ENCODE peak calls at places on chromosomes 5 and 9, in eight cellular contexts. One of them, this sample, is unnamed.

GRCh38 chr5:132072508-132072907 is 1.1 kb upstream of the CSF2 start:
- DNase-seq in HCT116: no peak
- DNase-seq in activated T-helper 1 cell treated with anti-CD3 and anti-CD28 coated beads, Interleukin-12 subunit alpha, Interleukin-12 subunit beta, Interleukin-2, Interleukin-4 antibody, amounts not matched to agents 30 ng/mL and 10 ng/mL and 1 ng/mL, durations not matched to agents 14 hours and 24 hours and 36 hours: no peak
- DNase-seq in suprapubic skin: no peak
- DNase-seq in sigmoid colon: no peak
- DNase-seq in COR-L47: no peak
- DNase-seq in Daoy: no peak
- DNase-seq in HT1080: no peak
- DNase-seq in this sample: no peak

GRCh38 chr5:179801304-179802206 is 5.1 kb downstream of the MGAT4B start:
- DNase-seq in activated T-helper 1 cell treated with anti-CD3 and anti-CD28 coated beads, Interleukin-12 subunit alpha, Interleukin-12 subunit beta, Interleukin-2, Interleukin-4 antibody, amounts not matched to agents 30 ng/mL and 10 ng/mL and 1 ng/mL, durations not matched to agents 14 hours and 24 hours and 36 hours: peak
- DNase-seq in Daoy: no peak
- DNase-seq in sigmoid colon: peak
- DNase-seq in COR-L47: no peak
- DNase-seq in HCT116: no peak
- DNase-seq in suprapubic skin: peak
- DNase-seq in HT1080: no peak
- DNase-seq in this sample: peak

GRCh38 chr5:75043736-75044264 is 8.6 kb downstream of the GCNT4 start:
- DNase-seq in COR-L47: no peak
- DNase-seq in activated T-helper 1 cell treated with anti-CD3 and anti-CD28 coated beads, Interleukin-12 subunit alpha, Interleukin-12 subunit beta, Interleukin-2, Interleukin-4 antibody, amounts not matched to agents 30 ng/mL and 10 ng/mL and 1 ng/mL, durations not matched to agents 14 hours and 24 hours and 36 hours: no peak
- DNase-seq in sigmoid colon: no peak
- DNase-seq in HT1080: no peak
- DNase-seq in suprapubic skin: no peak
- DNase-seq in HCT116: no peak
- DNase-seq in Daoy: no peak
- DNase-seq in this sample: no peak

GRCh38 chr5:67166460-67166871 is 30.1 kb downstream of the CD180 start:
- DNase-seq in activated T-helper 1 cell treated with anti-CD3 and anti-CD28 coated beads, Interleukin-12 subunit alpha, Interleukin-12 subunit beta, Interleukin-2, Interleukin-4 antibody, amounts not matched to agents 30 ng/mL and 10 ng/mL and 1 ng/mL, durations not matched to agents 14 hours and 24 hours and 36 hours: peak
- DNase-seq in HT1080: no peak
- DNase-seq in HCT116: peak
- DNase-seq in Daoy: peak
- DNase-seq in COR-L47: no peak
- DNase-seq in suprapubic skin: peak
- DNase-seq in sigmoid colon: peak
- DNase-seq in this sample: no peak

GRCh38 chr5:132457371-132458225 is 33.0 kb downstream of the IRF1 start:
- DNase-seq in HT1080: no peak
- DNase-seq in sigmoid colon: peak
- DNase-seq in COR-L47: no peak
- DNase-seq in suprapubic skin: peak
- DNase-seq in Daoy: peak
- DNase-seq in HCT116: no peak
- DNase-seq in activated T-helper 1 cell treated with anti-CD3 and anti-CD28 coated beads, Interleukin-12 subunit alpha, Interleukin-12 subunit beta, Interleukin-2, Interleukin-4 antibody, amounts not matched to agents 30 ng/mL and 10 ng/mL and 1 ng/mL, durations not matched to agents 14 hours and 24 hours and 36 hours: no peak
- DNase-seq in this sample: no peak

GRCh38 chr9:89422151-89422918 is 75.6 kb downstream of the SEMA4D start:
- DNase-seq in COR-L47: no peak
- DNase-seq in Daoy: peak
- DNase-seq in suprapubic skin: no peak
- DNase-seq in HCT116: no peak
- DNase-seq in HT1080: peak
- DNase-seq in activated T-helper 1 cell treated with anti-CD3 and anti-CD28 coated beads, Interleukin-12 subunit alpha, Interleukin-12 subunit beta, Interleukin-2, Interleukin-4 antibody, amounts not matched to agents 30 ng/mL and 10 ng/mL and 1 ng/mL, durations not matched to agents 14 hours and 24 hours and 36 hours: peak
- DNase-seq in sigmoid colon: no peak
- DNase-seq in this sample: peak

GRCh38 chr5:153636713-153637112 is 146.2 kb downstream of the GRIA1 start:
- DNase-seq in activated T-helper 1 cell treated with anti-CD3 and anti-CD28 coated beads, Interleukin-12 subunit alpha, Interleukin-12 subunit beta, Interleukin-2, Interleukin-4 antibody, amounts not matched to agents 30 ng/mL and 10 ng/mL and 1 ng/mL, durations not matched to agents 14 hours and 24 hours and 36 hours: no peak
- DNase-seq in HT1080: no peak
- DNase-seq in HCT116: no peak
- DNase-seq in Daoy: no peak
- DNase-seq in sigmoid colon: no peak
- DNase-seq in COR-L47: no peak
- DNase-seq in suprapubic skin: no peak
- DNase-seq in this sample: no peak

GRCh38 chr5:9468070-9468388 is 77.8 kb downstream of the SEMA5A start:
- DNase-seq in Daoy: peak
- DNase-seq in HCT116: no peak
- DNase-seq in suprapubic skin: no peak
- DNase-seq in activated T-helper 1 cell treated with anti-CD3 and anti-CD28 coated beads, Interleukin-12 subunit alpha, Interleukin-12 subunit beta, Interleukin-2, Interleukin-4 antibody, amounts not matched to agents 30 ng/mL and 10 ng/mL and 1 ng/mL, durations not matched to agents 14 hours and 24 hours and 36 hours: no peak
- DNase-seq in COR-L47: no peak
- DNase-seq in sigmoid colon: no peak
- DNase-seq in HT1080: peak
- DNase-seq in this sample: peak

GRCh38 chr9:18799420-18799819 is 233.6 kb downstream of the SAXO1 start:
- DNase-seq in suprapubic skin: no peak
- DNase-seq in HCT116: no peak
- DNase-seq in HT1080: no peak
- DNase-seq in activated T-helper 1 cell treated with anti-CD3 and anti-CD28 coated beads, Interleukin-12 subunit alpha, Interleukin-12 subunit beta, Interleukin-2, Interleukin-4 antibody, amounts not matched to agents 30 ng/mL and 10 ng/mL and 1 ng/mL, durations not matched to agents 14 hours and 24 hours and 36 hours: no peak
- DNase-seq in COR-L47: no peak
- DNase-seq in sigmoid colon: no peak
- DNase-seq in Daoy: no peak
- DNase-seq in this sample: no peak

GRCh38 chr9:530681-531080 is 310.8 kb upstream of the DMRT1 start:
- DNase-seq in HT1080: peak
- DNase-seq in HCT116: peak
- DNase-seq in activated T-helper 1 cell treated with anti-CD3 and anti-CD28 coated beads, Interleukin-12 subunit alpha, Interleukin-12 subunit beta, Interleukin-2, Interleukin-4 antibody, amounts not matched to agents 30 ng/mL and 10 ng/mL and 1 ng/mL, durations not matched to agents 14 hours and 24 hours and 36 hours: no peak
- DNase-seq in COR-L47: no peak
- DNase-seq in Daoy: peak
- DNase-seq in suprapubic skin: no peak
- DNase-seq in sigmoid colon: no peak
- DNase-seq in this sample: peak